ENCODE peak calls at places on chromosomes 5 and 9, in six cellular contexts. One of them, this sample, is unnamed.

GRCh38 chr5:123868267-123868666 is 356.3 kb downstream of the CSNK1G3 start:
- DNase-seq in stimulated activated CD8-positive, alpha-beta memory T cell treated with anti-CD3 and anti-CD28 coated beads, Interleukin-12 subunit alpha, Interleukin-12 subunit beta, amount 100 ng/mL, for 1 hour: no peak
- DNase-seq in tibial artery: no peak
- DNase-seq in sigmoid colon: no peak
- DNase-seq in GM23248: no peak
- DNase-seq in H4: no peak
- DNase-seq in this sample: no peak

GRCh38 chr5:62281411-62281810 is 24.6 kb upstream of the KIF2A start:
- DNase-seq in sigmoid colon: no peak
- DNase-seq in tibial artery: no peak
- DNase-seq in H4: no peak
- DNase-seq in GM23248: no peak
- DNase-seq in stimulated activated CD8-positive, alpha-beta memory T cell treated with anti-CD3 and anti-CD28 coated beads, Interleukin-12 subunit alpha, Interleukin-12 subunit beta, amount 100 ng/mL, for 1 hour: no peak
- DNase-seq in this sample: no peak

GRCh38 chr9:87479801-87480201 is 17.9 kb upstream of the DAPK1 start:
- DNase-seq in sigmoid colon: no peak
- DNase-seq in stimulated activated CD8-positive, alpha-beta memory T cell treated with anti-CD3 and anti-CD28 coated beads, Interleukin-12 subunit alpha, Interleukin-12 subunit beta, amount 100 ng/mL, for 1 hour: no peak
- DNase-seq in GM23248: no peak
- DNase-seq in H4: peak; percentile 92
- DNase-seq in tibial artery: peak; percentile 68
- DNase-seq in this sample: no peak

GRCh38 chr9:92392690-92393089 is 11.7 kb downstream of the OGN start:
- DNase-seq in tibial artery: no peak
- DNase-seq in sigmoid colon: no peak
- DNase-seq in GM23248: peak; percentile 57
- DNase-seq in stimulated activated CD8-positive, alpha-beta memory T cell treated with anti-CD3 and anti-CD28 coated beads, Interleukin-12 subunit alpha, Interleukin-12 subunit beta, amount 100 ng/mL, for 1 hour: no peak
- DNase-seq in H4: no peak
- DNase-seq in this sample: no peak

GRCh38 chr5:166499452-166500240 is 1791.8 kb upstream of the WWC1 start:
- DNase-seq in tibial artery: no peak
- DNase-seq in sigmoid colon: no peak
- DNase-seq in stimulated activated CD8-positive, alpha-beta memory T cell treated with anti-CD3 and anti-CD28 coated beads, Interleukin-12 subunit alpha, Interleukin-12 subunit beta, amount 100 ng/mL, for 1 hour: no peak
- DNase-seq in H4: peak; percentile 38
- DNase-seq in GM23248: no peak
- DNase-seq in this sample: no peak

GRCh38 chr5:77679791-77680190 is 41.3 kb upstream of the OTP start:
- DNase-seq in sigmoid colon: no peak
- DNase-seq in GM23248: peak; percentile 75
- DNase-seq in H4: no peak
- DNase-seq in stimulated activated CD8-positive, alpha-beta memory T cell treated with anti-CD3 and anti-CD28 coated beads, Interleukin-12 subunit alpha, Interleukin-12 subunit beta, amount 100 ng/mL, for 1 hour: no peak
- DNase-seq in tibial artery: no peak
- DNase-seq in this sample: no peak

GRCh38 chr9:70696694-70697335 is 282.4 kb upstream of the KLF9 start:
- DNase-seq in H4: no peak
- DNase-seq in GM23248: no peak
- DNase-seq in sigmoid colon: no peak
- DNase-seq in tibial artery: no peak
- DNase-seq in stimulated activated CD8-positive, alpha-beta memory T cell treated with anti-CD3 and anti-CD28 coated beads, Interleukin-12 subunit alpha, Interleukin-12 subunit beta, amount 100 ng/mL, for 1 hour: no peak
- DNase-seq in this sample: no peak

GRCh38 chr9:131033269-131034224 is 24.6 kb downstream of the LAMC3 start:
- DNase-seq in stimulated activated CD8-positive, alpha-beta memory T cell treated with anti-CD3 and anti-CD28 coated beads, Interleukin-12 subunit alpha, Interleukin-12 subunit beta, amount 100 ng/mL, for 1 hour: no peak
- DNase-seq in H4: no peak
- DNase-seq in tibial artery: no peak
- DNase-seq in sigmoid colon: no peak
- DNase-seq in GM23248: no peak
- DNase-seq in this sample: no peak

GRCh38 chr9:38342096-38342495 is 50.4 kb upstream of the ALDH1B1 start:
- DNase-seq in H4: no peak
- DNase-seq in sigmoid colon: peak; percentile 11
- DNase-seq in GM23248: peak; percentile 23
- DNase-seq in tibial artery: peak; percentile 27
- DNase-seq in stimulated activated CD8-positive, alpha-beta memory T cell treated with anti-CD3 and anti-CD28 coated beads, Interleukin-12 subunit alpha, Interleukin-12 subunit beta, amount 100 ng/mL, for 1 hour: no peak
- DNase-seq in this sample: no peak

GRCh38 chr5:66144799-66145390 is 795 bp downstream of the SREK1 start:
- DNase-seq in tibial artery: no peak
- DNase-seq in stimulated activated CD8-positive, alpha-beta memory T cell treated with anti-CD3 and anti-CD28 coated beads, Interleukin-12 subunit alpha, Interleukin-12 subunit beta, amount 100 ng/mL, for 1 hour: no peak
- DNase-seq in sigmoid colon: no peak
- DNase-seq in H4: no peak
- DNase-seq in GM23248: peak; percentile 78
- DNase-seq in this sample: no peak

GRCh38 chr5:98774192-98775046 is 956 bp downstream of the RGMB start:
- DNase-seq in stimulated activated CD8-positive, alpha-beta memory T cell treated with anti-CD3 and anti-CD28 coated beads, Interleukin-12 subunit alpha, Interleukin-12 subunit beta, amount 100 ng/mL, for 1 hour: peak; percentile 17
- DNase-seq in H4: peak; percentile 81
- DNase-seq in tibial artery: peak; percentile 80
- DNase-seq in sigmoid colon: peak; percentile 84
- DNase-seq in GM23248: peak; percentile 72
- DNase-seq in this sample: peak; percentile 88

GRCh38 chr5:108945094-108945493 is 197.4 kb downstream of the FER start:
- DNase-seq in stimulated activated CD8-positive, alpha-beta memory T cell treated with anti-CD3 and anti-CD28 coated beads, Interleukin-12 subunit alpha, Interleukin-12 subunit beta, amount 100 ng/mL, for 1 hour: no peak
- DNase-seq in tibial artery: no peak
- DNase-seq in H4: no peak
- DNase-seq in sigmoid colon: no peak
- DNase-seq in GM23248: no peak
- DNase-seq in this sample: no peak

GRCh38 chr9:124182741-124183140 is 75.0 kb upstream of the NEK6 start:
- DNase-seq in stimulated activated CD8-positive, alpha-beta memory T cell treated with anti-CD3 and anti-CD28 coated beads, Interleukin-12 subunit alpha, Interleukin-12 subunit beta, amount 100 ng/mL, for 1 hour: no peak
- DNase-seq in tibial artery: no peak
- DNase-seq in sigmoid colon: no peak
- DNase-seq in GM23248: no peak
- DNase-seq in H4: no peak
- DNase-seq in this sample: no peak

GRCh38 chr5:164303646-164304225 is 798.3 kb downstream of the MAT2B start:
- DNase-seq in stimulated activated CD8-positive, alpha-beta memory T cell treated with anti-CD3 and anti-CD28 coated beads, Interleukin-12 subunit alpha, Interleukin-12 subunit beta, amount 100 ng/mL, for 1 hour: no peak
- DNase-seq in H4: no peak
- DNase-seq in GM23248: no peak
- DNase-seq in tibial artery: no peak
- DNase-seq in sigmoid colon: no peak
- DNase-seq in this sample: no peak

GRCh38 chr5:1075555-1075881 is 36.3 kb downstream of the SLC12A7 start:
- DNase-seq in sigmoid colon: no peak
- DNase-seq in stimulated activated CD8-positive, alpha-beta memory T cell treated with anti-CD3 and anti-CD28 coated beads, Interleukin-12 subunit alpha, Interleukin-12 subunit beta, amount 100 ng/mL, for 1 hour: no peak
- DNase-seq in GM23248: no peak
- DNase-seq in tibial artery: no peak
- DNase-seq in H4: no peak
- DNase-seq in this sample: no peak

GRCh38 chr9:80699551-80699998 is 989.8 kb downstream of the TLE1 start:
- DNase-seq in stimulated activated CD8-positive, alpha-beta memory T cell treated with anti-CD3 and anti-CD28 coated beads, Interleukin-12 subunit alpha, Interleukin-12 subunit beta, amount 100 ng/mL, for 1 hour: no peak
- DNase-seq in sigmoid colon: no peak
- DNase-seq in GM23248: no peak
- DNase-seq in H4: peak; percentile 87
- DNase-seq in tibial artery: no peak
- DNase-seq in this sample: no peak

GRCh38 chr9:133517711-133518110 is 7.0 kb downstream of the MYMK start:
- DNase-seq in stimulated activated CD8-positive, alpha-beta memory T cell treated with anti-CD3 and anti-CD28 coated beads, Interleukin-12 subunit alpha, Interleukin-12 subunit beta, amount 100 ng/mL, for 1 hour: no peak
- DNase-seq in sigmoid colon: no peak
- DNase-seq in GM23248: no peak
- DNase-seq in tibial artery: no peak
- DNase-seq in H4: no peak
- DNase-seq in this sample: no peak

GRCh38 chr5:6302684-6303083 is 75.7 kb downstream of the MED10 start:
- DNase-seq in H4: no peak
- DNase-seq in tibial artery: no peak
- DNase-seq in stimulated activated CD8-positive, alpha-beta memory T cell treated with anti-CD3 and anti-CD28 coated beads, Interleukin-12 subunit alpha, Interleukin-12 subunit beta, amount 100 ng/mL, for 1 hour: no peak
- DNase-seq in GM23248: peak; percentile 5
- DNase-seq in sigmoid colon: no peak
- DNase-seq in this sample: no peak

GRCh38 chr9:121812159-121812735 is 160.8 kb downstream of the DAB2IP start:
- DNase-seq in sigmoid colon: no peak
- DNase-seq in H4: no peak
- DNase-seq in GM23248: no peak
- DNase-seq in tibial artery: no peak
- DNase-seq in stimulated activated CD8-positive, alpha-beta memory T cell treated with anti-CD3 and anti-CD28 coated beads, Interleukin-12 subunit alpha, Interleukin-12 subunit beta, amount 100 ng/mL, for 1 hour: no peak
- DNase-seq in this sample: no peak

GRCh38 chr9:5820425-5820824 is 12.5 kb downstream of the ERMP1 start:
- DNase-seq in tibial artery: no peak
- DNase-seq in H4: no peak
- DNase-seq in sigmoid colon: no peak
- DNase-seq in stimulated activated CD8-positive, alpha-beta memory T cell treated with anti-CD3 and anti-CD28 coated beads, Interleukin-12 subunit alpha, Interleukin-12 subunit beta, amount 100 ng/mL, for 1 hour: no peak
- DNase-seq in GM23248: no peak
- DNase-seq in this sample: no peak

GRCh38 chr5:117027384-117027783 is 452.8 kb upstream of the SEMA6A start:
- DNase-seq in sigmoid colon: no peak
- DNase-seq in GM23248: no peak
- DNase-seq in tibial artery: no peak
- DNase-seq in stimulated activated CD8-positive, alpha-beta memory T cell treated with anti-CD3 and anti-CD28 coated beads, Interleukin-12 subunit alpha, Interleukin-12 subunit beta, amount 100 ng/mL, for 1 hour: no peak
- DNase-seq in H4: no peak
- DNase-seq in this sample: no peak

GRCh38 chr9:117355542-117355941 is 59.3 kb downstream of the ASTN2 start:
- DNase-seq in sigmoid colon: no peak
- DNase-seq in H4: no peak
- DNase-seq in stimulated activated CD8-positive, alpha-beta memory T cell treated with anti-CD3 and anti-CD28 coated beads, Interleukin-12 subunit alpha, Interleukin-12 subunit beta, amount 100 ng/mL, for 1 hour: no peak
- DNase-seq in GM23248: no peak
- DNase-seq in tibial artery: no peak
- DNase-seq in this sample: no peak

GRCh38 chr5:42756630-42757601 is at the start of gene CCDC152:
- DNase-seq in sigmoid colon: no peak
- DNase-seq in tibial artery: no peak
- DNase-seq in GM23248: peak; percentile 52
- DNase-seq in stimulated activated CD8-positive, alpha-beta memory T cell treated with anti-CD3 and anti-CD28 coated beads, Interleukin-12 subunit alpha, Interleukin-12 subunit beta, amount 100 ng/mL, for 1 hour: peak; percentile 12
- DNase-seq in H4: no peak
- DNase-seq in this sample: peak; percentile 78

GRCh38 chr9:29021632-29022031 is 1448.4 kb upstream of the C9orf72 start:
- DNase-seq in sigmoid colon: no peak
- DNase-seq in H4: no peak
- DNase-seq in tibial artery: no peak
- DNase-seq in stimulated activated CD8-positive, alpha-beta memory T cell treated with anti-CD3 and anti-CD28 coated beads, Interleukin-12 subunit alpha, Interleukin-12 subunit beta, amount 100 ng/mL, for 1 hour: no peak
- DNase-seq in GM23248: no peak
- DNase-seq in this sample: no peak

GRCh38 chr9:116450378-116451139 is 236.5 kb upstream of the TRIM32 start:
- DNase-seq in tibial artery: no peak
- DNase-seq in H4: peak; percentile 63
- DNase-seq in sigmoid colon: no peak
- DNase-seq in GM23248: peak; percentile 50
- DNase-seq in stimulated activated CD8-positive, alpha-beta memory T cell treated with anti-CD3 and anti-CD28 coated beads, Interleukin-12 subunit alpha, Interleukin-12 subunit beta, amount 100 ng/mL, for 1 hour: no peak
- DNase-seq in this sample: no peak

GRCh38 chr9:6978591-6978990 is 220.8 kb downstream of the KDM4C start:
- DNase-seq in sigmoid colon: no peak
- DNase-seq in tibial artery: no peak
- DNase-seq in stimulated activated CD8-positive, alpha-beta memory T cell treated with anti-CD3 and anti-CD28 coated beads, Interleukin-12 subunit alpha, Interleukin-12 subunit beta, amount 100 ng/mL, for 1 hour: no peak
- DNase-seq in GM23248: no peak
- DNase-seq in H4: no peak
- DNase-seq in this sample: no peak

GRCh38 chr5:31064215-31064614 is 129.3 kb upstream of the CDH6 start:
- DNase-seq in GM23248: no peak
- DNase-seq in H4: no peak
- DNase-seq in stimulated activated CD8-positive, alpha-beta memory T cell treated with anti-CD3 and anti-CD28 coated beads, Interleukin-12 subunit alpha, Interleukin-12 subunit beta, amount 100 ng/mL, for 1 hour: no peak
- DNase-seq in tibial artery: no peak
- DNase-seq in sigmoid colon: no peak
- DNase-seq in this sample: no peak

GRCh38 chr9:5500441-5501235 is 9.7 kb upstream of the PDCD1LG2 start:
- DNase-seq in tibial artery: no peak
- DNase-seq in GM23248: no peak
- DNase-seq in sigmoid colon: no peak
- DNase-seq in stimulated activated CD8-positive, alpha-beta memory T cell treated with anti-CD3 and anti-CD28 coated beads, Interleukin-12 subunit alpha, Interleukin-12 subunit beta, amount 100 ng/mL, for 1 hour: no peak
- DNase-seq in H4: peak; percentile 17
- DNase-seq in this sample: no peak

GRCh38 chr9:130240410-130241197 is 25.0 kb upstream of the HMCN2 start:
- DNase-seq in GM23248: peak; percentile 79
- DNase-seq in stimulated activated CD8-positive, alpha-beta memory T cell treated with anti-CD3 and anti-CD28 coated beads, Interleukin-12 subunit alpha, Interleukin-12 subunit beta, amount 100 ng/mL, for 1 hour: no peak
- DNase-seq in tibial artery: no peak
- DNase-seq in H4: peak; percentile 72
- DNase-seq in sigmoid colon: peak; percentile 82
- DNase-seq in this sample: peak; percentile 87

This sample was measured in posterior vena cava.